ENCODE peak calls at places on chromosomes 3 and 15, in five cellular contexts. G is A549, J is K562, Z is HepG2, B is GM12878. X is an unnamed sample.

GRCh38 chr3:8931342-8931741 is 31.9 kb downstream of the RAD18 start:
- DNase-seq in G (no peak), Z (no peak), J (no peak), B (no peak), X (no peak)

GRCh38 chr3:102179321-102180290 is 255.2 kb upstream of the ZPLD1 start:
- DNase-seq in J (no peak), B (peak), Z (no peak), G (peak), X (no peak)

GRCh38 chr15:39785806-39786205 is 3.2 kb upstream of the FSIP1 start:
- DNase-seq in G (no peak), Z (no peak), J (no peak), B (no peak), X (no peak)

GRCh38 chr3:64056616-64057165 is 33.4 kb upstream of the PSMD6 start:
- DNase-seq in Z (no peak), G (no peak), B (no peak), J (no peak), X (no peak)

GRCh38 chr15:91652610-91653207 is 200.8 kb upstream of the SLCO3A1 start:
- DNase-seq in B (no peak), J (no peak), Z (no peak), G (no peak), X (no peak)

GRCh38 chr3:861721-862120 is 231.1 kb upstream of the CNTN6 start:
- DNase-seq in G (no peak), Z (no peak), B (no peak), J (no peak), X (no peak)

GRCh38 chr3:17039579-17039978 is 154.8 kb downstream of the PLCL2 start:
- DNase-seq in G (peak), B (no peak), J (no peak), Z (no peak), X (no peak)

GRCh38 chr15:59329570-59330350 is 42.9 kb downstream of the MYO1E start:
- DNase-seq in J (no peak), Z (peak), G (peak), B (no peak), X (no peak)

GRCh38 chr15:79562538-79563298 is 130.6 kb downstream of the MINAR1 start:
- DNase-seq in J (no peak), Z (no peak), B (no peak), G (no peak), X (no peak)

GRCh38 chr3:170749185-170749584 is 120.8 kb downstream of the RPL22L1 start:
- DNase-seq in G (no peak), Z (no peak), B (no peak), J (no peak), X (no peak)

GRCh38 chr3:13251166-13251892 is 168.8 kb downstream of the NUP210 start:
- DNase-seq in J (no peak), G (no peak), Z (peak), B (no peak), X (no peak)

GRCh38 chr3:30324587-30324986 is 281.8 kb upstream of the TGFBR2 start:
- DNase-seq in B (no peak), G (peak), J (no peak), Z (no peak), X (no peak)

GRCh38 chr3:185813691-185814215 is 11.1 kb downstream of the IGF2BP2 start:
- DNase-seq in J (peak), B (no peak), Z (peak), G (no peak), X (peak)

GRCh38 chr15:70528270-70528706 is 235.1 kb downstream of the UACA start:
- DNase-seq in J (peak), Z (peak), G (no peak), B (peak), X (no peak)

GRCh38 chr3:13628432-13628831 is 79.5 kb downstream of the FBLN2 start:
- DNase-seq in Z (no peak), G (no peak), J (no peak), B (no peak), X (no peak)

GRCh38 chr3:169744332-169745054 is 20.4 kb downstream of the TERC start:
- DNase-seq in J (no peak), B (no peak), Z (no peak), G (no peak), X (peak)

GRCh38 chr15:77069521-77070121 is 1.3 kb downstream of the TSPAN3 start:
- DNase-seq in G (peak), B (no peak), J (peak), Z (no peak), X (peak)
- TF ChIP-seq JUNB in G (no peak), B (no peak), J (no peak), Z (no peak), X (no peak)

DNA sequence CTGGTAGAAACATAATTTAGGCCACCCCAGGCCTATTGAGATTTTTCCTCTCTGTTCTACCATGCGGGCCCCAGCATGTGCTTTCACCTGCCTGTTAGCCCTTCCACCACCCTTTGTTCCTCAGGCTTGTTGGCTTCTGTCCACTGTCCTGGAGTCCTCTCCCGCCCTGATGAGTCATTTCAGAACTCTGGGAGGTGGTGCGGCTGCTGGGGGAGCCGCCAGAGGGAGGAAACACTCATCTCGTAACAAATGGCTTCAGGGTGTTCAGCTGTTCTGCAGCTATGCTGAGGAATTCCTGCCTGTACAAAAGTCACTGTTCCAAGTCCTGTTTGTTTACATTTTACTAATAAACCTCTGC is 36.3 kb downstream of the LRTM1 start:
- DNase-seq in J (peak), G (peak), Z (peak), B (no peak), X (no peak)
- TF ChIP-seq JUNB in J (peak), G (peak), Z (no peak), B (no peak), X (no peak)

DNA sequence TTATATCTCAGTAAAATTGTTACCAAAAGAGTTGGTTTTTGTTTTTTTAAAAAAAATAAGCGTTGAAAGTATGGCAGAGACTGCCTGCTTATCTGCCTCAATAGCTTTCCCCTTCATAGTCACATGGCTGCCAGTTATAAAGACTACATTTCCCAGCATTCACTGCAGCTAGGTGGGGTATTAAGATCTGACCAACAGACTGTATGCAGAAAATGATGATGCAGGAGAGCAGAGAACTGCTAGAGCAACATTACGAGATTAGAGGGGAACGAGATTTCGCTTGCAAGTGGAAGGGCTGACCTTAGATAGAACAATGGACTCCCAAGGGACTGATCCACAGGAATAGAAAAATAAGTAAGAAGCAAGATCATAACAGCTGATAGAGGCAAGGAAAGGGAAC is 14.3 kb downstream of the RHOA start:
- DNase-seq in J (peak), Z (no peak), G (peak), B (no peak), X (peak)
- TF ChIP-seq JUNB in J (no peak), Z (no peak), G (no peak), B (no peak), X (no peak)

GRCh38 chr3:122102191-122102935 is 47.2 kb downstream of the CD86 start:
- DNase-seq in B (peak), J (no peak), Z (no peak), G (no peak), X (no peak)
- TF ChIP-seq JUNB in B (peak), J (no peak), Z (no peak), G (no peak), X (no peak)

GRCh38 chr15:62925875-62926274 is 116.7 kb upstream of the TPM1 start:
- DNase-seq in J (no peak), Z (no peak), B (no peak), G (no peak), X (no peak)

GRCh38 chr15:62928242-62928995 is 114.1 kb upstream of the TPM1 start:
- DNase-seq in Z (peak), G (peak), J (peak), B (no peak), X (no peak)

GRCh38 chr15:62927196-62927595 is 115.4 kb upstream of the TPM1 start:
- DNase-seq in Z (no peak), J (no peak), G (peak), B (no peak), X (no peak)

GRCh38 chr15:62931650-62932049 is 110.9 kb upstream of the TPM1 start:
- DNase-seq in Z (no peak), G (no peak), J (no peak), B (no peak), X (no peak)

GRCh38 chr15:62928996-62929350 is 113.6 kb upstream of the TPM1 start:
- DNase-seq in B (no peak), Z (peak), J (no peak), G (peak), X (no peak)
- TF ChIP-seq JUNB in B (no peak), Z (no peak), J (no peak), G (peak), X (no peak)

GRCh38 chr3:62028236-62028635 is 345.1 kb downstream of the FEZF2 start:
- DNase-seq in Z (no peak), G (no peak), B (no peak), J (no peak), X (no peak)
- TF ChIP-seq JUNB in Z (no peak), G (no peak), B (no peak), J (no peak), X (no peak)

X was measured in GM23338.